ENCODE peak calls at places on chromosomes 3 and 15, in four cellular contexts. C, I, Q and F are unnamed samples.

GRCh38 chr3:154759966-154760365 is 320.2 kb upstream of the MME start:
- DNase-seq in Q (no peak), C (no peak), I (no peak), F (no peak)

GRCh38 chr15:34259557-34259956 is 34.7 kb downstream of the EMC4 start:
- DNase-seq in Q (no peak), I (peak), C (no peak), F (no peak)

GRCh38 chr3:29914861-29915524 is 634.1 kb downstream of the RBMS3 start:
- DNase-seq in C (no peak), I (no peak), Q (no peak), F (no peak)

GRCh38 chr3:57927916-57928315 is 80.3 kb upstream of the FLNB start:
- DNase-seq in Q (no peak), I (no peak), C (no peak), F (no peak)

GRCh38 chr3:45365060-45365459 is 23.3 kb upstream of the LARS2 start:
- DNase-seq in C (no peak), Q (no peak), I (no peak), F (no peak)

GRCh38 chr15:71806452-71806931 is 3.9 kb upstream of the NR2E3 start:
- DNase-seq in I (no peak), Q (no peak), C (no peak), F (no peak)

GRCh38 chr3:14876942-14877341 is 58.2 kb downstream of the FGD5 start:
- DNase-seq in Q (no peak), C (no peak), I (peak), F (peak)

GRCh38 chr3:53186726-53187125 is 25.7 kb downstream of the PRKCD start:
- DNase-seq in C (no peak), Q (no peak), I (no peak), F (no peak)

GRCh38 chr3:170585008-170585936 is 603 bp downstream of the SLC7A14 start:
- DNase-seq in C (no peak), I (no peak), Q (peak), F (peak)

GRCh38 chr15:39273805-39274411 is 307.0 kb upstream of the THBS1 start:
- DNase-seq in I (no peak), Q (no peak), C (no peak), F (no peak)

GRCh38 chr3:139121513-139122220 is 77.0 kb upstream of the PRR23C start:
- DNase-seq in I (no peak), C (no peak), Q (no peak), F (no peak)

GRCh38 chr3:162992741-162993140 is 1496.1 kb downstream of the OTOL1 start:
- DNase-seq in Q (no peak), C (no peak), I (no peak), F (no peak)

GRCh38 chr15:70083946-70084345 is 13.8 kb downstream of the TLE3 start:
- DNase-seq in Q (no peak), I (no peak), C (no peak), F (no peak)

GRCh38 chr3:49703443-49703927 is 14.1 kb downstream of the RNF123 start:
- DNase-seq in I (peak), Q (peak), C (peak), F (no peak)